ENCODE peak calls at places on chromosomes 7 and 10, in ten cellular contexts. T is ovary, F is cardiac muscle cell, B is thyroid gland, V is AG10803, H is HCT116, E is lower leg skin, P is left ventricle myocardium inferior, J is MCF 10A, D is B cell. G is an unnamed sample.

GRCh38 chr10:124150189-124150806 is 56.9 kb upstream of the CHST15 start:
- DNase-seq in T (no peak), F (no peak), B (no peak), V (no peak), H (no peak), E (no peak), P (no peak), J (no peak), D (no peak), G (no peak)

GRCh38 chr10:110803830-110804338 is 67.8 kb upstream of the PDCD4 start:
- DNase-seq in T (peak), F (peak), B (peak), V (peak), H (no peak), E (no peak), P (no peak), J (peak), D (peak), G (peak)

GRCh38 chr7:44395067-44395466 is 69.7 kb upstream of the CAMK2B start:
- DNase-seq in T (no peak), F (no peak), B (no peak), V (no peak), H (no peak), E (no peak), P (no peak), J (no peak), D (peak), G (no peak)

GRCh38 chr10:24723788-24724380 is at the start of gene ARHGAP21:
- DNase-seq in T (peak), F (peak), B (peak), V (peak), H (no peak), E (peak), P (peak), J (peak), D (no peak), G (peak)

GRCh38 chr7:100573691-100574361 is at the start of gene SAP25:
- DNase-seq in T (no peak), F (no peak), B (no peak), V (no peak), H (no peak), E (no peak), P (no peak), J (no peak), D (no peak), G (no peak)

GRCh38 chr10:30431435-30431911 is 2.5 kb upstream of the MAP3K8 start:
- DNase-seq in T (peak), F (no peak), B (peak), V (no peak), H (no peak), E (peak), P (peak), J (peak), D (no peak), G (peak)

GRCh38 chr7:121107923-121108498 is 119.5 kb downstream of the CPED1 start:
- DNase-seq in T (no peak), F (peak), B (no peak), V (peak), H (peak), E (no peak), P (no peak), J (peak), D (no peak), G (peak)

GRCh38 chr7:19061331-19061730 is 56.1 kb downstream of the TWIST1 start:
- DNase-seq in T (no peak), F (peak), B (no peak), V (peak), H (no peak), E (no peak), P (no peak), J (peak), D (no peak), G (no peak)

GRCh38 chr10:84957427-84957826 is 629.0 kb downstream of the CCSER2 start:
- DNase-seq in T (no peak), F (no peak), B (no peak), V (no peak), H (no peak), E (no peak), P (no peak), J (no peak), D (no peak), G (no peak)

GRCh38 chr7:1917221-1918062 is 247.4 kb downstream of the ELFN1 start:
- DNase-seq in T (no peak), F (peak), B (no peak), V (peak), H (no peak), E (no peak), P (no peak), J (no peak), D (no peak), G (no peak)

GRCh38 chr7:116316838-116317612 is 106.7 kb downstream of the TES start:
- DNase-seq in T (no peak), F (peak), B (peak), V (peak), H (peak), E (peak), P (peak), J (peak), D (no peak), G (peak)

GRCh38 chr7:265192-265997 is 24.6 kb upstream of the FOXL3 start:
- DNase-seq in T (no peak), F (no peak), B (no peak), V (peak), H (no peak), E (no peak), P (no peak), J (no peak), D (no peak), G (no peak)

GRCh38 chr7:11492307-11492706 is 339.7 kb downstream of the THSD7A start:
- DNase-seq in T (no peak), F (peak), B (no peak), V (no peak), H (no peak), E (no peak), P (no peak), J (peak), D (no peak), G (no peak)

GRCh38 chr10:33542747-33543505 is 208.5 kb upstream of the NRP1 start:
- DNase-seq in T (no peak), F (peak), B (no peak), V (peak), H (no peak), E (no peak), P (no peak), J (peak), D (no peak), G (no peak)

GRCh38 chr7:100220833-100221718 is 1.3 kb downstream of the PVRIG start:
- DNase-seq in T (no peak), F (no peak), B (no peak), V (no peak), H (no peak), E (no peak), P (no peak), J (no peak), D (peak), G (no peak)

GRCh38 chr7:140189917-140190316 is 13.1 kb upstream of the KDM7A start:
- DNase-seq in T (no peak), F (no peak), B (no peak), V (no peak), H (no peak), E (no peak), P (no peak), J (no peak), D (no peak), G (no peak)

GRCh38 chr10:97792058-97792721 is 20.4 kb upstream of the SFRP5 start:
- DNase-seq in T (peak), F (peak), B (peak), V (peak), H (peak), E (peak), P (peak), J (peak), D (peak), G (peak)

GRCh38 chr10:72308320-72308987 is 34.7 kb downstream of the DDIT4 start:
- DNase-seq in T (peak), F (peak), B (peak), V (peak), H (peak), E (no peak), P (no peak), J (peak), D (no peak), G (peak)

GRCh38 chr10:36534471-36535002 is 590.9 kb upstream of the ANKRD30A start:
- DNase-seq in T (no peak), F (peak), B (peak), V (peak), H (no peak), E (no peak), P (no peak), J (peak), D (peak), G (no peak)

GRCh38 chr7:83732305-83732704 is 83.4 kb upstream of the SEMA3E start:
- DNase-seq in T (no peak), F (no peak), B (no peak), V (no peak), H (no peak), E (no peak), P (no peak), J (no peak), D (no peak), G (no peak)

GRCh38 chr10:96873086-96873485 is 41.0 kb downstream of the LCOR start:
- DNase-seq in T (no peak), F (no peak), B (no peak), V (no peak), H (no peak), E (no peak), P (no peak), J (no peak), D (no peak), G (no peak)

GRCh38 chr10:132774905-132775863 is 10.8 kb downstream of the NKX6-2 start:
- DNase-seq in T (no peak), F (no peak), B (no peak), V (no peak), H (peak), E (no peak), P (no peak), J (no peak), D (no peak), G (no peak)

GRCh38 chr10:14889318-14889717 is 10.7 kb downstream of the SUV39H2 start:
- DNase-seq in T (no peak), F (peak), B (no peak), V (peak), H (no peak), E (no peak), P (no peak), J (no peak), D (no peak), G (no peak)

GRCh38 chr10:132276179-132276675 is 31.5 kb downstream of the STK32C start:
- DNase-seq in T (no peak), F (no peak), B (no peak), V (no peak), H (no peak), E (no peak), P (no peak), J (no peak), D (no peak), G (no peak)

GRCh38 chr10:89283988-89284475 is 17.8 kb upstream of the IFIT2 start:
- DNase-seq in T (peak), F (peak), B (peak), V (peak), H (no peak), E (peak), P (peak), J (no peak), D (no peak), G (peak)

GRCh38 chr10:71693377-71693776 is 26.2 kb downstream of the C10orf105 start:
- DNase-seq in T (no peak), F (peak), B (no peak), V (no peak), H (no peak), E (no peak), P (no peak), J (peak), D (no peak), G (no peak)

GRCh38 chr7:116093516-116094301 is 63.1 kb upstream of the TFEC start:
- DNase-seq in T (no peak), F (no peak), B (no peak), V (no peak), H (no peak), E (no peak), P (no peak), J (no peak), D (no peak), G (no peak)

GRCh38 chr7:84675633-84676034 is 481.0 kb upstream of the SEMA3A start:
- DNase-seq in T (no peak), F (peak), B (no peak), V (no peak), H (no peak), E (no peak), P (no peak), J (peak), D (no peak), G (peak)

GRCh38 chr10:76981251-76981650 is 656.4 kb downstream of the KCNMA1 start:
- DNase-seq in T (no peak), F (no peak), B (no peak), V (no peak), H (no peak), E (no peak), P (no peak), J (no peak), D (no peak), G (no peak)

GRCh38 chr7:1748076-1748750 is 78.1 kb downstream of the ELFN1 start:
- DNase-seq in T (no peak), F (no peak), B (no peak), V (no peak), H (no peak), E (no peak), P (no peak), J (no peak), D (no peak), G (no peak)

DNA sequence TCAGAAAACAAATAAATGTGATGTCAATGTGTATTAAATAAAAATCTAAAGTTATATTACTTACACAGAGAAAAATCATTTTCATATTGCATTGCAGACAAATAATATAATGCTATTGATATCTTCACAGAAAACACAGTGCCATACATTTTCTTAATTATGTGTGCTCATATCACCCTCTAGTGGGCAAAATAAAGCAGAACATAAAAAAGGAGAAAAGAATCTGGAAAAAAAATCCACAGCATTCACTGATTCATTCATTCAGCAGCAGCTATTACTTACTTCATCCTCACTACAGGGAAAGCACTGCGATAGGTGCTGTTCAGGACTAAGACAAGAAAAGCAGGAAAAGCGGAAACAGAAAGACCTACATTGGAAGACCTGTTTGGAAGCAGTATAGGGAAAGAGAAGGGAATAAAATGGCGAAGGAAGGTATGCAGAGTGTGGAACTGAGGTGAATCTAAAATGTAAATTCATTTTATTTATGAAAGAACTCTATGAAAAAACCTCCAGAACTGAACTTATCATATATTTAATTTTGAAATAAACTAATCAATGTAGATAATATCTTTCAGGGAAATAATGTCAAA is 73.2 kb downstream of the POT1 start:
- DNase-seq in T (no peak), F (peak), B (no peak), V (peak), H (peak), E (no peak), P (no peak), J (peak), D (no peak), G (no peak)
- TF ChIP-seq CTCF in T (no peak), F (peak), B (peak), V (peak), H (peak), E (no peak), P (peak), J (peak), D (peak), G (peak)

GRCh38 chr7:54877683-54878082 is 118.7 kb upstream of the SEC61G start:
- DNase-seq in T (no peak), F (peak), B (peak), V (no peak), H (peak), E (no peak), P (no peak), J (peak), D (no peak), G (peak)
- TF ChIP-seq CTCF in T (no peak), F (no peak), B (peak), V (peak), H (no peak), E (no peak), P (no peak), J (peak), D (no peak), G (no peak)

DNA sequence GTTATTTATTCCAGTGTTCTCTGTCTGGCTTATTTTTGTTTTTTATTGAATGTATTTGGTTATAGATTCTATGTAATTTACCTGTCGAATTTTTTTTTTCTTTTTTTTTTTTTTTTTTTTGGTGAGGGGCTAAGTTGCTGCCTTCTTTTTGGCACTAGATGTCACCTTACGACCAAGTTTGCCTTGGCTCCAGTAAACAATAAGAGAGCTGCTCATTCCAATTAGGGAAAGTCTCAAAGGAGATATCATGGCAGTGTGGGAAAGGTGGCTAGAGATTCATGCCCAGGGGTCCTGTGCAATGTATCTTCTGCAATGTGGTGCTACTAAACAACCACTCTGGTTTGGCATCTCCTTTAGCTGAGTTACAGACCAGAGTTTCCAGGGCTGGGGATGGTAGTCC is 84.0 kb downstream of the PTPN20 start:
- DNase-seq in T (no peak), F (peak), B (no peak), V (peak), H (no peak), E (no peak), P (no peak), J (no peak), D (no peak), G (no peak)
- TF ChIP-seq CTCF in T (no peak), F (no peak), B (no peak), V (peak), H (peak), E (no peak), P (no peak), J (no peak), D (no peak), G (no peak)

GRCh38 chr10:13615650-13616049 is 28.9 kb downstream of the PRPF18 start:
- DNase-seq in T (no peak), F (no peak), B (no peak), V (no peak), H (no peak), E (no peak), P (no peak), J (no peak), D (no peak), G (no peak)

GRCh38 chr10:13613519-13613918 is 26.8 kb downstream of the PRPF18 start:
- DNase-seq in T (no peak), F (peak), B (no peak), V (peak), H (no peak), E (no peak), P (no peak), J (peak), D (no peak), G (no peak)

GRCh38 chr10:13614530-13615332 is 28.0 kb downstream of the PRPF18 start:
- DNase-seq in T (no peak), F (no peak), B (no peak), V (peak), H (no peak), E (no peak), P (no peak), J (peak), D (no peak), G (no peak)

GRCh38 chr10:13617146-13617545 is 30.4 kb downstream of the PRPF18 start:
- DNase-seq in T (no peak), F (no peak), B (no peak), V (peak), H (no peak), E (no peak), P (no peak), J (no peak), D (no peak), G (no peak)

GRCh38 chr10:13612654-13613373 is 26.0 kb downstream of the PRPF18 start:
- DNase-seq in T (no peak), F (no peak), B (no peak), V (no peak), H (no peak), E (no peak), P (no peak), J (no peak), D (no peak), G (no peak)
- TF ChIP-seq CTCF in T (no peak), F (no peak), B (no peak), V (no peak), H (peak), E (no peak), P (no peak), J (no peak), D (no peak), G (no peak)

DNA sequence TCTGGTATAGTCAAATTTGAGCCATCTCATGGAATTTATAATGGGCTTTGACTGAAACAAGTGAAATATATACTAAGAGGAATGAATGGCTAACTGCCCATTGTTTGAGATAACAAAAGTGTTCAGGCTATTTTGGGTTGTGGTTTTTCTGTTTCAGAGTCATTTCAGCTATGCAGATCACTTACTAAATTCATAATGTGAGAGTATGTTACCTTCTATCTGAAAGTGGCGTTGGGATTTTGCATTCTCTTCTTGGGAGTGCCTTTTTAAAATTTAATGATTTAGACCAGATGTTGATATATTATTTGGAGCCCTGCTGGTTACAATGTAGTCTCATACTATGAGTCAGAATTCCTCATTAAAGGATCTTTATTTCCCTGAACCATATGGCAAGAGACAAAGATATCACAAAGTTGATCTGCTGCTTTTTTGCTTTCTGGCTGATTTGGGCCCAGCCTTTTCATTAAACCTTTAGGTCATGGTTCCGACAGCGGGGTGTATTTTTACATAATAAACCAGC is 10.4 kb downstream of the VCL start:
- DNase-seq in T (no peak), F (peak), B (no peak), V (peak), H (no peak), E (no peak), P (no peak), J (no peak), D (no peak), G (no peak)
- TF ChIP-seq CTCF in T (no peak), F (no peak), B (no peak), V (no peak), H (no peak), E (no peak), P (no peak), J (no peak), D (no peak), G (no peak)